ENCODE peak calls at places on chromosomes 1 and 21, in four cellular contexts. Z is GM12878, G is HepG2, P is K562. E is an unnamed sample.
A peak's percentile ranks its signal among the peaks of the same experiment; 100 is the strongest.

GRCh38 chr1:182080955-182081582 is 19.6 kb upstream of the ZNF648 start:
- DNase-seq in P (peak; percentile 63), Z (no peak), G (peak; percentile 13), E (no peak)

GRCh38 chr1:37233606-37234005 is 199.3 kb upstream of the GRIK3 start:
- DNase-seq in Z (no peak), P (no peak), G (no peak), E (no peak)

GRCh38 chr1:116379057-116379630 is 6.1 kb downstream of the ATP1A1 start:
- DNase-seq in P (no peak), Z (no peak), G (no peak), E (no peak)

GRCh38 chr1:187454010-187454409 is 625.3 kb downstream of the PLA2G4A start:
- DNase-seq in Z (no peak), G (no peak), P (no peak), E (no peak)

GRCh38 chr1:12453400-12454343 is 164.3 kb downstream of the DHRS3 start:
- DNase-seq in Z (no peak), G (peak; percentile 86), P (no peak), E (no peak)

GRCh38 chr1:118948796-118949195 is 39.3 kb downstream of the TBX15 start:
- DNase-seq in G (no peak), Z (no peak), P (no peak), E (no peak)

GRCh38 chr1:63713627-63714481 is 60.0 kb upstream of the ROR1 start:
- DNase-seq in Z (no peak), G (no peak), P (no peak), E (no peak)

GRCh38 chr1:184533049-184533448 is 146.2 kb downstream of the C1orf21 start:
- DNase-seq in Z (no peak), P (no peak), G (no peak), E (no peak)

GRCh38 chr1:62901650-62902049 is 117.7 kb downstream of the ATG4C start:
- DNase-seq in G (no peak), P (no peak), Z (no peak), E (no peak)

GRCh38 chr1:90135306-90135705 is 140.4 kb downstream of the ZNF326 start:
- DNase-seq in P (no peak), G (no peak), Z (no peak), E (no peak)

GRCh38 chr1:32464716-32465540 is at the start of gene ZBTB8B:
- DNase-seq in Z (no peak), P (peak; percentile 80), G (peak; percentile 41), E (peak; percentile 98)

GRCh38 chr1:167720965-167721616 is 691 bp upstream of the MPZL1 start:
- DNase-seq in P (no peak), Z (no peak), G (peak; percentile 49), E (no peak)

GRCh38 chr1:29634324-29635072 is 398.2 kb downstream of the PTPRU start:
- DNase-seq in Z (no peak), P (no peak), G (no peak), E (no peak)

GRCh38 chr1:35470964-35471613 is 86.1 kb downstream of the KIAA0319L start:
- DNase-seq in G (no peak), P (no peak), Z (no peak), E (no peak)

GRCh38 chr1:21536223-21536622 is 27.0 kb downstream of the ALPL start:
- DNase-seq in P (no peak), G (no peak), Z (no peak), E (no peak)

GRCh38 chr1:172118618-172119017 is 277.3 kb downstream of the DNM3 start:
- DNase-seq in P (no peak), G (no peak), Z (peak; percentile 25), E (no peak)

GRCh38 chr1:38953433-38953860 is 11.8 kb upstream of the RHBDL2 start:
- DNase-seq in P (no peak), Z (no peak), G (no peak), E (peak; percentile 26)

GRCh38 chr21:15616864-15617574 is 112.8 kb upstream of the USP25 start:
- DNase-seq in Z (no peak), P (no peak), G (no peak), E (no peak)

GRCh38 chr1:156226782-156227181 is 14.0 kb downstream of the PMF1 start:
- DNase-seq in P (no peak), G (no peak), Z (no peak), E (no peak)

GRCh38 chr1:199553104-199553503 is 474.4 kb upstream of the NR5A2 start:
- DNase-seq in Z (no peak), G (no peak), P (no peak), E (no peak)

GRCh38 chr1:156124557-156125483 is 10.3 kb downstream of the LMNA start:
- DNase-seq in Z (peak; percentile 52), G (no peak), P (no peak), E (no peak)

GRCh38 chr1:185244015-185244747 is 72.9 kb downstream of the IVNS1ABP start:
- DNase-seq in Z (no peak), G (no peak), P (no peak), E (no peak)

GRCh38 chr1:118933051-118933781 is 54.9 kb downstream of the TBX15 start:
- DNase-seq in Z (no peak), P (no peak), G (no peak), E (no peak)

GRCh38 chr1:48048064-48048463 is 50.9 kb upstream of the TRABD2B start:
- DNase-seq in G (no peak), Z (no peak), P (no peak), E (no peak)

GRCh38 chr1:162663589-162664030 is 31.3 kb downstream of the DDR2 start:
- DNase-seq in P (no peak), Z (no peak), G (no peak), E (no peak)

GRCh38 chr1:205294175-205294913 is 27.2 kb downstream of the NUAK2 start:
- DNase-seq in Z (no peak), P (peak; percentile 52), G (peak; percentile 89), E (peak; percentile 58)

GRCh38 chr1:66764994-66765578 is 12.8 kb downstream of the DYNLT5 start:
- DNase-seq in G (peak; percentile 24), P (peak; percentile 44), Z (no peak), E (peak; percentile 16)

GRCh38 chr1:155005076-155005971 is 2.7 kb downstream of the ZBTB7B start:
- DNase-seq in Z (no peak), G (no peak), P (no peak), E (no peak)

GRCh38 chr1:13701274-13701650 is 1.3 kb downstream of the PRDM2 start:
- DNase-seq in Z (no peak), G (no peak), P (no peak), E (no peak)

GRCh38 chr1:108962681-108963051 is 618 bp downstream of the CLCC1 start:
- DNase-seq in P (no peak), Z (no peak), G (peak; percentile 12), E (peak; percentile 36)

GRCh38 chr21:46038871-46039397 is 57.4 kb downstream of the COL6A1 start:
- DNase-seq in P (no peak), Z (no peak), G (no peak), E (no peak)

GRCh38 chr1:66396212-66396890 is 137.6 kb upstream of the SGIP1 start:
- DNase-seq in Z (peak; percentile 71), P (no peak), G (no peak), E (no peak)

GRCh38 chr1:24946861-24947658 is 17.0 kb upstream of the RUNX3 start:
- DNase-seq in Z (peak; percentile 70), P (no peak), G (peak; percentile 68), E (no peak)

GRCh38 chr1:41707793-41708192 is 210.9 kb downstream of the HIVEP3 start:
- DNase-seq in P (no peak), Z (no peak), G (no peak), E (no peak)

GRCh38 chr1:189787201-189787600 is 690.5 kb downstream of the BRINP3 start:
- DNase-seq in G (peak; percentile 3), P (no peak), Z (no peak), E (peak; percentile 27)

GRCh38 chr1:232571523-232571922 is 58.4 kb downstream of the SIPA1L2 start:
- DNase-seq in P (no peak), Z (no peak), G (no peak), E (no peak)

GRCh38 chr1:153973071-153973470 is 4.4 kb downstream of the JTB start:
- DNase-seq in P (no peak), Z (no peak), G (no peak), E (no peak)

GRCh38 chr1:153970346-153970745 is 2.6 kb downstream of the CREB3L4 start:
- DNase-seq in G (no peak), P (no peak), Z (no peak), E (no peak)

GRCh38 chr1:153977250-153978240 is at the start of gene JTB:
- DNase-seq in P (peak; percentile 83), Z (no peak), G (peak; percentile 83), E (peak; percentile 88)

GRCh38 chr1:153976819-153977249 is 640 bp downstream of the JTB start:
- DNase-seq in Z (no peak), G (no peak), P (peak; percentile 70), E (no peak)

GRCh38 chr1:153973478-153973877 is 4.0 kb downstream of the JTB start:
- DNase-seq in Z (no peak), G (no peak), P (no peak), E (no peak)
- TF ChIP-seq SP1 in Z (no peak), G (no peak), P (no peak), E (no peak)

DNA sequence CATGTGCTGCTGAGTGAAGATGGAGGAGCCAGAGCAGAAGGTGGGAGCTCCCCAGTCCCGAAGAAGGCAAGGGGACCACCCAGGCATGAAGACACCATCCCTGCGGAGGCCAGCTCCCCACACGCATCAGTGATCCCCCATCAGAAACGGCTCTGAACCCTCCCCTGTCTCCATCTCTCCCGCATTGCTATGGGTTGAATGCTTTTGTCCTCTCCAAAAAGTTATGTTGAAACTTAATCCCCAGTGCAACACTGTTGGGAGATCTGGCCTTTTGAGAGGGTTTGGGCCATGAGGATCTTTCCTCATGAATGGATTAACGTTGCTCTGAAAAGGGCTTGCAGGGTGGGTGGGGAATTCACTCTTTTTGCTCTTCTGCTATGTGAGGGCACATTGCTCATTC is 147.6 kb downstream of the AJAP1 start:
- DNase-seq in Z (no peak), G (no peak), P (no peak), E (no peak)
- TF ChIP-seq CREM in Z (no peak), G (no peak), P (no peak), E (no peak)

GRCh38 chr1:17636612-17637011 is 97.1 kb downstream of the ARHGEF10L start:
- DNase-seq in Z (no peak), G (no peak), P (no peak), E (no peak)
- TF ChIP-seq SP1 in Z (no peak), G (no peak), P (no peak), E (no peak)

GRCh38 chr1:20445956-20446355 is 40.1 kb downstream of the CAMK2N1 start:
- DNase-seq in Z (no peak), G (no peak), P (no peak), E (no peak)

GRCh38 chr1:20447794-20448193 is 38.2 kb downstream of the CAMK2N1 start:
- DNase-seq in G (no peak), Z (no peak), P (no peak), E (no peak)

GRCh38 chr1:20443703-20444587 is 42.1 kb downstream of the CAMK2N1 start:
- DNase-seq in Z (no peak), G (peak; percentile 9), P (no peak), E (no peak)

GRCh38 chr1:20448626-20449215 is 37.3 kb downstream of the CAMK2N1 start:
- DNase-seq in Z (no peak), P (no peak), G (no peak), E (no peak)

GRCh38 chr1:20446796-20447195 is 39.2 kb downstream of the CAMK2N1 start:
- DNase-seq in P (no peak), Z (no peak), G (no peak), E (no peak)
- TF ChIP-seq CREM in P (no peak), Z (no peak), G (no peak), E (no peak)

E was measured in WTC11.